ENCODE peak calls at places on chromosomes 2 and 18, in nine cellular contexts. J is endothelial cell, L is AG09309, H is NAMALWA, G is astrocyte of the spinal cord, B is fibroblast of the aortic adventitia, P is T-helper 1 cell, W is HepG2, K is SK-N-SH. I is an unnamed sample.

GRCh38 chr2:55707751-55708150 is 14.1 kb upstream of the PNPT1 start:
- DNase-seq in L (no peak), P (no peak), W (no peak), H (no peak), G (no peak), K (no peak), B (no peak), J (no peak), I (no peak)

GRCh38 chr2:18311413-18311812 is 249.0 kb downstream of the RDH14 start:
- DNase-seq in B (peak; percentile 27), K (no peak), G (peak; percentile 68), W (peak; percentile 10), H (no peak), J (no peak), P (no peak), L (peak; percentile 73), I (no peak)

GRCh38 chr2:149692837-149693518 is 105.4 kb upstream of the MMADHC start:
- DNase-seq in K (no peak), L (no peak), H (no peak), G (no peak), B (peak; percentile 37), W (no peak), J (no peak), P (no peak), I (no peak)

GRCh38 chr2:170711774-170712652 is 3.1 kb upstream of the SP5 start:
- DNase-seq in L (no peak), J (peak; percentile 30), B (no peak), K (no peak), P (no peak), H (no peak), W (peak; percentile 99), G (no peak), I (no peak)

GRCh38 chr2:95346738-95347671 is 49.9 kb downstream of the KCNIP3 start:
- DNase-seq in J (peak; percentile 47), G (no peak), H (no peak), P (no peak), W (no peak), K (peak; percentile 59), L (no peak), B (no peak), I (no peak)

GRCh38 chr18:158128-159036 is at the start of gene USP14:
- DNase-seq in K (peak; percentile 100), P (peak; percentile 97), G (peak; percentile 97), H (peak; percentile 98), W (peak; percentile 94), J (peak; percentile 94), L (peak; percentile 78), B (peak; percentile 94), I (peak; percentile 99)

GRCh38 chr2:28347193-28347592 is 45.5 kb upstream of the FOSL2 start:
- DNase-seq in J (no peak), H (no peak), K (no peak), W (no peak), G (no peak), P (no peak), L (no peak), B (no peak), I (no peak)

GRCh38 chr18:36461551-36461987 is 164.1 kb downstream of the FHOD3 start:
- DNase-seq in K (no peak), G (peak; percentile 64), P (no peak), L (no peak), W (no peak), H (no peak), J (no peak), B (peak; percentile 29), I (no peak)

GRCh38 chr2:437772-438393 is 150.0 kb upstream of the ALKAL2 start:
- DNase-seq in B (no peak), P (peak; percentile 58), K (no peak), H (peak; percentile 88), L (no peak), J (no peak), W (no peak), G (no peak), I (peak; percentile 77)

GRCh38 chr2:48532824-48533223 is 2.9 kb downstream of the STON1 start:
- DNase-seq in W (no peak), P (no peak), B (no peak), K (no peak), L (no peak), H (no peak), G (no peak), J (no peak), I (no peak)

GRCh38 chr2:65383571-65384488 is 48.6 kb downstream of the SPRED2 start:
- DNase-seq in G (no peak), P (no peak), L (no peak), B (peak; percentile 79), W (no peak), J (no peak), H (no peak), K (no peak), I (no peak)

GRCh38 chr2:227415538-227416424 is 28.0 kb upstream of the SCYGR1 start:
- DNase-seq in W (no peak), J (no peak), G (peak; percentile 71), P (no peak), L (no peak), H (no peak), B (peak; percentile 85), K (no peak), I (no peak)

GRCh38 chr18:46733872-46734271 is 23.0 kb downstream of the ST8SIA5 start:
- DNase-seq in B (no peak), K (no peak), W (no peak), H (no peak), L (no peak), J (no peak), P (no peak), G (no peak), I (no peak)

GRCh38 chr18:57798713-57799373 is 4.3 kb downstream of the ATP8B1 start:
- DNase-seq in P (no peak), H (no peak), L (no peak), K (no peak), J (no peak), G (no peak), W (peak; percentile 51), B (no peak), I (no peak)

GRCh38 chr2:32249731-32250236 is 14.9 kb downstream of the NLRC4 start:
- DNase-seq in W (no peak), K (no peak), L (no peak), B (no peak), P (no peak), J (no peak), G (no peak), H (no peak), I (no peak)

GRCh38 chr2:1968988-1969700 is 224.8 kb upstream of the PXDN start:
- DNase-seq in H (no peak), L (no peak), G (no peak), J (no peak), B (no peak), K (peak; percentile 70), P (no peak), W (no peak), I (no peak)

GRCh38 chr2:120802161-120802560 is 66.5 kb downstream of the GLI2 start:
- DNase-seq in P (no peak), J (no peak), W (no peak), K (no peak), H (no peak), G (peak; percentile 14), B (peak; percentile 76), L (no peak), I (no peak)

GRCh38 chr2:233418761-233419625 is 64.7 kb downstream of the DGKD start:
- DNase-seq in K (no peak), W (no peak), G (peak; percentile 42), J (no peak), L (no peak), B (no peak), H (peak; percentile 67), P (no peak), I (peak; percentile 67)

GRCh38 chr18:67194886-67195285 is 321.6 kb downstream of the DSEL start:
- DNase-seq in H (no peak), J (peak; percentile 24), G (no peak), L (no peak), W (no peak), P (no peak), B (no peak), K (no peak), I (no peak)

GRCh38 chr2:28681216-28681981 is 70.2 kb upstream of the PPP1CB start:
- DNase-seq in B (peak; percentile 43), J (no peak), L (no peak), P (peak; percentile 44), H (peak; percentile 26), W (no peak), K (no peak), G (peak; percentile 70), I (peak; percentile 86)

GRCh38 chr2:64643838-64644219 is 9.9 kb downstream of the SERTAD2 start:
- DNase-seq in H (no peak), W (no peak), G (no peak), P (no peak), L (no peak), K (no peak), J (no peak), B (no peak), I (no peak)

GRCh38 chr2:16039823-16040222 is 99.5 kb downstream of the MYCN start:
- DNase-seq in G (no peak), J (no peak), W (no peak), H (no peak), P (no peak), B (no peak), L (no peak), K (no peak), I (no peak)

GRCh38 chr18:63564021-63564420 is 21.9 kb downstream of the SERPINB12 start:
- DNase-seq in L (no peak), G (no peak), H (no peak), W (no peak), J (no peak), B (no peak), P (no peak), K (no peak), I (no peak)

GRCh38 chr2:240640939-240641338 is 15.7 kb downstream of the GPR35 start:
- DNase-seq in H (no peak), J (no peak), L (no peak), P (no peak), W (peak; percentile 42), G (no peak), B (peak; percentile 1), K (peak; percentile 85), I (no peak)

GRCh38 chr2:178280261-178280852 is 86.0 kb downstream of the OSBPL6 start:
- DNase-seq in K (peak; percentile 46), G (peak; percentile 55), P (no peak), H (peak; percentile 80), L (no peak), J (peak; percentile 28), B (peak; percentile 71), W (peak; percentile 53), I (peak; percentile 43)

GRCh38 chr2:118830121-118830520 is 17.3 kb downstream of the EN1 start:
- DNase-seq in G (no peak), K (no peak), L (peak; percentile 23), B (no peak), J (no peak), W (no peak), P (no peak), H (no peak), I (no peak)

GRCh38 chr2:16621348-16621747 is 44.3 kb downstream of the CYRIA start:
- DNase-seq in B (no peak), J (no peak), H (no peak), P (no peak), K (no peak), W (no peak), L (no peak), G (no peak), I (no peak)

GRCh38 chr2:241773511-241774418 is 2.9 kb upstream of the GAL3ST2 start:
- DNase-seq in J (peak; percentile 2), L (no peak), K (peak; percentile 39), W (peak; percentile 71), P (no peak), B (no peak), H (no peak), G (no peak), I (no peak)

GRCh38 chr18:57805117-57805516 is 2.0 kb upstream of the ATP8B1 start:
- DNase-seq in K (no peak), J (no peak), L (no peak), P (no peak), W (no peak), H (no peak), B (no peak), G (no peak), I (no peak)

GRCh38 chr18:47254341-47254939 is 3.0 kb upstream of the SKOR2 start:
- DNase-seq in L (no peak), P (no peak), K (no peak), B (peak; percentile 50), W (peak; percentile 18), H (no peak), J (peak; percentile 88), G (peak; percentile 45), I (peak; percentile 41)

GRCh38 chr2:39451954-39452353 is 14.9 kb upstream of the MAP4K3 start:
- DNase-seq in B (no peak), G (no peak), P (no peak), L (no peak), K (no peak), W (no peak), H (no peak), J (no peak), I (no peak)